ENCODE peak calls at places on chromosomes 16 and 17, in eight cellular contexts. A is stimulated activated naive CD4-positive, alpha-beta T cell; J is T-helper 1 cell; V is esophagus muscularis mucosa; W is smooth muscle cell of the brain vasculature; Q is aorta; D is activated CD8-positive, alpha-beta T cell treated with anti-CD3 and anti-CD28 coated beads, Interleukin-2, amount 10 ng/mL, durations not matched to agents 7 days and 5 days; Y is HS-27A. C is an unnamed sample.

GRCh38 chr17:30921544-30922196 is at the start of gene ADAP2:
- DNase-seq in J (no peak), A (no peak), Q (peak), V (no peak), W (no peak), Y (no peak), D (no peak), C (peak)

GRCh38 chr17:18226284-18226945 is 980 bp downstream of the LLGL1 start:
- DNase-seq in D (no peak), J (no peak), V (no peak), A (no peak), Q (no peak), Y (no peak), W (no peak), C (no peak)

GRCh38 chr17:27443491-27443890 is 12.8 kb upstream of the KSR1 start:
- DNase-seq in V (no peak), A (no peak), J (no peak), Y (no peak), W (no peak), D (no peak), Q (no peak), C (no peak)

GRCh38 chr16:68227183-68227793 is 8.6 kb downstream of the ESRP2 start:
- DNase-seq in Y (no peak), Q (no peak), D (peak), J (no peak), W (no peak), A (peak), V (no peak), C (peak)

GRCh38 chr17:43779145-43780125 is 658 bp upstream of the DUSP3 start:
- DNase-seq in D (no peak), Y (no peak), J (no peak), A (no peak), W (no peak), Q (no peak), V (no peak), C (peak)

GRCh38 chr16:60100371-60100770 is 1366.3 kb upstream of the GOT2 start:
- DNase-seq in J (no peak), A (no peak), Q (no peak), Y (no peak), D (no peak), V (no peak), W (no peak), C (no peak)

GRCh38 chr16:66296591-66296990 is 69.9 kb upstream of the CDH5 start:
- DNase-seq in Q (no peak), W (no peak), V (no peak), Y (no peak), D (no peak), J (no peak), A (no peak), C (peak)

GRCh38 chr17:79988163-79988971 is 47.3 kb downstream of the TBC1D16 start:
- DNase-seq in Y (no peak), V (no peak), J (no peak), Q (peak), A (no peak), W (peak), D (no peak), C (peak)

GRCh38 chr16:85574672-85575475 is 38.2 kb upstream of the GSE1 start:
- DNase-seq in V (no peak), Y (no peak), A (no peak), W (no peak), Q (no peak), D (no peak), J (no peak), C (no peak)

GRCh38 chr17:67441052-67441738 is 64.1 kb downstream of the PITPNC1 start:
- DNase-seq in D (peak), V (peak), A (peak), W (no peak), Y (no peak), Q (no peak), J (peak), C (no peak)

GRCh38 chr17:82985973-82986372 is 93.4 kb upstream of the METRNL start:
- DNase-seq in V (peak), J (peak), A (peak), W (no peak), D (peak), Q (peak), Y (no peak), C (no peak)